ENCODE peak calls at places on chromosome 6, in seven cellular contexts. K, T, D, C, E, O and Y are unnamed samples. For H3K4me1, the result is how much of the 10 kb centered on the place peaks cover.

GRCh38 chr6:103231185-103231584 is 1628.5 kb downstream of the HACE1 start:
- DNase-seq in O (no peak), C (no peak), K (no peak), E (no peak), D (no peak), T (no peak), Y (no peak)

GRCh38 chr6:116497089-116497676 is 14.3 kb upstream of the CALHM5 start:
- DNase-seq in E (no peak), K (no peak), O (no peak), C (no peak), T (no peak), D (no peak), Y (no peak)

GRCh38 chr6:36615018-36615761 is 21.0 kb downstream of the SRSF3 start:
- DNase-seq in O (peak), K (peak), D (peak), E (peak), T (peak), C (no peak), Y (peak)

GRCh38 chr6:165852676-165853075 is 189.6 kb upstream of the PDE10A start:
- DNase-seq in C (no peak), T (no peak), E (no peak), K (no peak), D (no peak), O (no peak), Y (no peak)

GRCh38 chr6:23532227-23532626 is 593.8 kb upstream of the NRSN1 start:
- DNase-seq in D (peak), T (no peak), C (no peak), K (no peak), E (no peak), O (no peak), Y (peak)

GRCh38 chr6:152595507-152595906 is 41.7 kb downstream of the SYNE1 start:
- DNase-seq in T (peak), O (no peak), E (no peak), D (no peak), K (no peak), C (no peak), Y (no peak)

GRCh38 chr6:18265099-18265372 is 706 bp upstream of the DEK start:
- DNase-seq in C (no peak), O (no peak), D (no peak), E (no peak), T (no peak), K (no peak), Y (no peak)

GRCh38 chr6:23091795-23092194 is 522.4 kb downstream of the HDGFL1 start:
- DNase-seq in D (no peak), C (no peak), K (no peak), E (no peak), O (peak), T (no peak), Y (peak)

GRCh38 chr6:78810146-78810545 is 57.2 kb upstream of the IRAK1BP1 start:
- DNase-seq in K (peak), O (peak), T (no peak), C (no peak), E (no peak), D (peak), Y (peak)

GRCh38 chr6:150866147-150867073 is 908 bp downstream of the MTHFD1L start:
- DNase-seq in T (peak), K (peak), O (peak), C (peak), E (peak), D (peak), Y (peak)

GRCh38 chr6:21348462-21349195 is 244.9 kb upstream of the SOX4 start:
- DNase-seq in O (peak), D (peak), T (no peak), K (no peak), E (peak), C (peak), Y (peak)

GRCh38 chr6:105896052-105896820 is 189.9 kb upstream of the PRDM1 start:
- DNase-seq in C (no peak), D (no peak), E (no peak), K (no peak), O (no peak), T (no peak), Y (peak)

GRCh38 chr6:113344969-113345368 is 512.2 kb upstream of the MARCKS start:
- DNase-seq in C (no peak), O (no peak), D (peak), E (no peak), K (no peak), T (no peak), Y (no peak)

GRCh38 chr6:158938811-158939254 is 61.2 kb downstream of the RSPH3 start:
- DNase-seq in T (no peak), C (no peak), E (no peak), K (no peak), O (no peak), D (no peak), Y (no peak)

GRCh38 chr6:139887275-139887674 is 512.8 kb upstream of the CITED2 start:
- DNase-seq in K (no peak), D (no peak), O (no peak), E (no peak), C (no peak), T (no peak), Y (no peak)

GRCh38 chr6:18400831-18401446 is 13.8 kb downstream of the RNF144B start:
- DNase-seq in T (no peak), E (no peak), K (no peak), C (no peak), O (peak), D (no peak), Y (no peak)

GRCh38 chr6:13406051-13406477 is 77.7 kb upstream of the TBC1D7 start:
- DNase-seq in D (no peak), C (no peak), K (no peak), T (no peak), O (no peak), E (no peak), Y (no peak)

GRCh38 chr6:98825602-98826230 is 8.7 kb upstream of the POU3F2 start:
- DNase-seq in C (no peak), O (no peak), D (no peak), E (no peak), T (no peak), K (peak), Y (no peak)

GRCh38 chr6:52103661-52104060 is 16.2 kb upstream of the PKHD1 start:
- DNase-seq in C (no peak), E (no peak), T (no peak), K (no peak), D (no peak), O (no peak), Y (no peak)

GRCh38 chr6:169205176-169206160 is 48.2 kb downstream of the THBS2 start:
- DNase-seq in T (no peak), C (no peak), K (no peak), E (no peak), D (no peak), O (no peak), Y (peak)

GRCh38 chr6:147238164-147238563 is 33.9 kb downstream of the STXBP5 start:
- DNase-seq in O (no peak), T (no peak), K (no peak), D (no peak), E (no peak), C (no peak), Y (no peak)

GRCh38 chr6:89566011-89566775 is 72.4 kb downstream of the LYRM2 start:
- DNase-seq in O (no peak), E (no peak), C (no peak), D (no peak), K (peak), T (no peak), Y (no peak)

GRCh38 chr6:118307581-118307980 is 240.5 kb upstream of the PLN start:
- DNase-seq in D (no peak), E (peak), O (no peak), C (peak), K (no peak), T (no peak), Y (no peak)

DNA sequence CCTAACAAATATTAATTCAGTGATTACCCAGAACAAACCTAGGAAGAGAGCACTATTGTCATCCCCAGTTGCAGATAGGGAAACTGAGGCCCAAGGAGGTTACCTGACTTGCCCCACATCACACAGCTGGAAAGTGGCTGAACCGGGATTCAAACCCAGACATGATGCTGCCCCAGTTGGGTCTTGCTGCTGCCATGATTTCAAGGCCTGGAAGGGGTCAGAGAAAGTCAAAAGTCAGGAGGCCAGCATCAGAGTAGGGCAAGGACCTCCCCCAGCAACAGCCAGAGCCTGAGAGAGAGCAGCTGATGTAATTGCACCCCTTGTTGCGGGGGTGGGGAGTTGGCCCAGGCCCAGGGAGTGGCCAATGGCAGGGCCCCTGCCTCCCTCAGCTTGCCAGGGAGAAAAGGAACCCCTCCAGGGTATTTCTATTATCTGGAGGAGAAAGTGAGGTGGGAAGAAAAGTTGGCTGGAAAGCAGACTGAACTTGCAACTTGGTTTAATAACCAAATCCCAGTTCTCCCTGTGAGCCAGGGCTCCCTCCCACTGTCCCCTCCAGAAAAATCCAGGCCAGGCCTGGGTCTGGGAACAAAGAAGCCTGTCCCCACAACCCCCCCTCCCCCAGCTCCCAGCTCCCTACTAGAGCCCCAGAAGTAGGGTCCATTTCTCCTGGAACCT is 83.6 kb downstream of the MRPL14 start:
- DNase-seq in C (peak), O (no peak), D (no peak), T (no peak), E (peak), K (no peak), Y (no peak)
- H3K27ac ChIP-seq in C (peak), O (peak), D (peak), T (no peak), E (no peak), K (peak), Y (peak)

DNA sequence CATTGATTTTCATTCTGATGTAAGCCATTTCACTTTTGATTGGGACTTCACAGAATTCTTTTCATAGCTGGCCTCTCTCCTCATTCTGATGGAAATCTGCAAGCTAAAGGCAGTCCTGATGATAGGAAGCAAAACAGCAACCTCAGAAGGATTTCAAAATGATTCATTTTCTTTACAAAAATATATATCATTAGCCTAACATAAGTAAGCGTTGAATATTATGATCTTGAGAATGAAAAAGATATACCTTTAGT is 143.1 kb upstream of the GJE1 start:
- DNase-seq in T (no peak), O (no peak), D (no peak), K (no peak), C (no peak), E (no peak), Y (no peak)
- H3K4me3 ChIP-seq in T (no peak), O (no peak), D (no peak), K (no peak), C (no peak), E (no peak), Y (no peak)

DNA sequence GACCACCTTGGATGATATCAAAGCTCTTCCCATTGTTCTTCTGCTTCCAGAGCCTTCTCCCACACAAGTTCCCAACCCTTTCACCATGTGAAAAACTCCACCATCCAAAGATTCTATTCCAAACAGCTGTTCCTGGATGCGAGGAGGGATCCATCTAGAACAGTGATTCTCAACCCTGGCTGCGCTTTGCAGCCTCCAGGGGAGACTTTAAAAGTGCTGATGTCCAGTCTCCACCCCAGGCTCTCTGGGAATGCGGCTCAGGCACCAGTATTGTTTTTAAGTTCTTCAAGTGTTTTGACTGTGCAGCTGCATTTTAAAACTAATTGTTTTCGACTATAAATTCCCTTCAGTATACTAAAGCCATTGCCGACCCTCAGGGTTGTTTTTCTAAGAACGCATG is 532.3 kb upstream of the JARID2 start:
- DNase-seq in C (no peak), E (no peak), O (no peak), K (no peak), T (no peak), D (no peak), Y (no peak)
- H3K4me1 ChIP-seq in C (under half), E (under half), O (under half), K (under half), T (under half), D (half or more), Y (under half)

DNA sequence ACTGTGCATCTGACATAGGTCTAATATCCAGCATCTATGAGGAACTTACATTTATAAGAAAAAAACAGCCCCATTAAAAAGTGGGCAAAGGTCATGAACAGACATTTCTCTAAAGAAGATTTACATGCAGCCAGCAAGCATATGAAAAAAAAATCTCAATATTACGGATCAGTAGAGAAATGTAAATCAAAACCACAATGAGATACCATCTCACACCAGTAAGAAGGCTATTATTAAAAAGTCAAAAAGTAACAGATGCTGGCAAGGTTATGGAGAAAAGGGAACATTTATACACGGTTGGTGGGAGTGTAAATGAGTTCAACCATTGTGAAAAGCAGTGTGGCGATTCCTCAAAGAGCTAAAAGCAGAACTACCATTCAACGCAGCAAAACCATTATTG is 13.1 kb downstream of the METTL24 start:
- DNase-seq in O (no peak), E (no peak), D (no peak), C (no peak), K (no peak), T (no peak), Y (no peak)
- H3K27ac ChIP-seq in O (no peak), E (no peak), D (no peak), C (no peak), K (no peak), T (no peak), Y (no peak)

GRCh38 chr6:10413850-10414765 is 766 bp downstream of the TFAP2A start:
- DNase-seq in C (no peak), E (no peak), T (no peak), O (no peak), D (peak), K (no peak), Y (no peak)

GRCh38 chr6:10416516-10416862 is 1.6 kb upstream of the TFAP2A start:
- DNase-seq in C (no peak), K (no peak), T (no peak), D (no peak), O (no peak), E (no peak), Y (no peak)

GRCh38 chr6:10414766-10415592 is at the start of gene TFAP2A:
- DNase-seq in E (no peak), D (peak), C (no peak), K (no peak), O (peak), T (no peak), Y (no peak)

GRCh38 chr6:10416863-10417641 is 2.2 kb upstream of the TFAP2A start:
- DNase-seq in T (no peak), O (no peak), E (no peak), K (no peak), D (peak), C (no peak), Y (no peak)

GRCh38 chr6:10415593-10416480 is 963 bp upstream of the TFAP2A start:
- DNase-seq in T (no peak), O (no peak), E (no peak), K (no peak), C (no peak), D (peak), Y (no peak)
- H3K4me3 ChIP-seq in T (no peak), O (peak), E (no peak), K (no peak), C (peak), D (peak), Y (no peak)

GRCh38 chr6:129647044-129647443 is 62.9 kb downstream of the ARHGAP18 start:
- DNase-seq in E (no peak), C (no peak), O (no peak), D (no peak), T (no peak), K (no peak), Y (no peak)
- H3K4me1 ChIP-seq in E (under half), C (half or more), O (under half), D (under half), T (half or more), K (under half), Y (under half)

DNA sequence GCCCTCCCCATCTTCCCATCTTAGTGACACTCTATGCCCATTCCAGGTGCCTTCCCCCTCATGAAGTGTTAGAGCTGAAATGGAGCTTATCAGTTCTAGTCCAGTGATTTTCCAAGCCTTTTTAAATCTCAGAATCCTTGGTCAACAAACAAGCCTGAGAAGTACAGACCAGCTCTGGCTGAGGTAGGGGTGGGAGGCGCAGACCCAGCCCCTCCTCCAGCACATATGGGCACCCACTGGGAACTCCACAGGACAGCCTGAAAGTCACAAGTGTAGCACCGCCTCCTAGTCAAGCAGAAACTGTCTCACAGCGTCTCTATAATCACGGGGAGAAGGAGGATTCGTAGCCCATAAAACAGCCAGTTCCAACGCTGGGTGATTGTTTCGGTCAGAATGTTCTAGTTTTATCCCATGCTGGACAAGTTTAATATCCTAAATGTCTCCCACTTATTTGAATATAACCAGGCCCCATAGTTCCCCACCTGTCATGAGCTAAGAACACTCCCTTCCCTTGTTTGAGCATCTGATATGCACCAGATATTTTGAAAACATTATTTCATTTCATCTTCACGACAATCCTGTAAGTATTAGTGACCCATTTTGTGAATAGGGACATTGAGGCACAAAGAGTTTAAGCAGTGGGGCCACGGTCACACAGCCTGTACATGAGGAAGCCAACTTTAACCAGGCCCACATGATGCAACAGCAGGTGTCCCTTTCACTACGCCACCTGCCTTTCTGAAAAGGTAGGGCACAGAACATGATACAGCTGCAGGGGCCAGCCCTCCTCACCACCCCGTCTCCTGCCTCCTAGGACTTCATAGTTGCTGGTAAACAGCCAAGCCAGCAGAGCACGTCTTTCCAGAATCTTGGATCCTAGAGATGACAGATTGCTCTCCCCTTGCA is 40.1 kb downstream of the TRAF3IP2 start:
- DNase-seq in O (no peak), T (peak), D (no peak), E (no peak), K (no peak), C (no peak), Y (no peak)
- H3K27ac ChIP-seq in O (no peak), T (no peak), D (peak), E (peak), K (no peak), C (peak), Y (peak)

DNA sequence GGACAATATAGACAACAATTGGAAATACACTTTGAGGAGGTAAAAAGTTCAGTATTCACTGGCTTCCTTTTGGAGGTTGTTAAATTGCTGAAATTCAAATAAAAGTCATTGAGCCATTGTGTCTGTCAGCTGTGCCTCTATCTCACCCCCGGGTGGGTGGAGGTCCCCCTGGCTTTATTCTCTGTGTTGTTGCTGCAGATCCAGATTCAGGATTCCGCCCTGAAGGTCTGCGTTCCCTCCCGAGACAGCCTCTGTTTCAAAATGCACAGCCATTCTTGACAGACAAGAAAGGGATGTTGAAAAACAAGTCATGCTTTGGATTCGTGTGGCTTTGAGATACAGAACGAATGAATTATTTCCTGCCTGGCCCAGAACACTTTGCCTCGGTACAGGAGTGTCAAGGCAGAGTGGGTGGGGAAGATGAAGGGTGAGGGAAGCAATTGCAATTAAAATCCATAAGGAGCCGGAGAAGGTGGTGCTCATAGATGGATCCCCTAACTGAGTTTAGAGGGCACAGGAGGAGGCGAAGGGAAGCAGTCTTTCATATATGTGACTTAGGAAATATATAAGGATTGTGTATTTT is 118.3 kb downstream of the TTLL2 start:
- DNase-seq in C (no peak), K (peak), O (no peak), T (no peak), E (no peak), D (no peak), Y (no peak)
- H3K4me3 ChIP-seq in C (no peak), K (no peak), O (no peak), T (no peak), E (no peak), D (no peak), Y (no peak)

GRCh38 chr6:142853244-142854180 is 91.5 kb downstream of the HIVEP2 start:
- DNase-seq in E (no peak), C (no peak), T (no peak), K (no peak), O (peak), D (peak), Y (no peak)
- H3K4me1 ChIP-seq in E (under half), C (half or more), T (under half), K (under half), O (under half), D (under half), Y (under half)

DNA sequence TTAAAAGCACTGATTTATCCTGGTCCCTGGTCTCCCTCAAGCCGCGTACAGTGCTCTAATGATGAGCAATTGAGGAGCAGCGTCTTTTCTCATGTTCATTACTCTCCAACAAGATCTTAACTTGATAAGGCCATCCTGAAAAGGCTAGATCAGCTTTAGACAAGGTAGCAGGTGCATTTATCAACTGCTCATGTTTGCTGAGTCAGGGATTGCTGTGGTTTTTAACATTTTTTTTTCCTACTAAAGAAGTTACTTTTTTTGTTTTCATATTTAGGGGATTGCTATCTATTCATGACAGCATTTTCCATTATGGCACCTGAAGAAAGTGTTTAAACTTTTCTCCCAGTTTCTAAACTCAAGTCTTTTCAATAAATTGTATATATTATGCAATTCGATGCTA is 1066.5 kb upstream of the MAP3K7 start:
- DNase-seq in D (no peak), K (no peak), O (no peak), T (no peak), E (no peak), C (no peak), Y (peak)
- H3K27ac ChIP-seq in D (no peak), K (no peak), O (no peak), T (no peak), E (no peak), C (no peak), Y (no peak)